ENCODE peak calls at places on chromosome 16, in six cellular contexts. P is SK-N-DZ; X is PC-3; R is heart right ventricle; M is stimulated activated naive CD8-positive, alpha-beta T cell treated with anti-CD3 and anti-CD28 coated beads, Interleukin-15, amount 100 ng/mL, for 72 hours; D is AG08395. U is an unnamed sample.

GRCh38 chr16:10520869-10521578 is 59.4 kb downstream of the EMP2 start:
- DNase-seq in M (no peak), P (no peak), X (no peak), D (no peak), R (no peak), U (no peak)

GRCh38 chr16:1054660-1055556 is 17.6 kb upstream of the SSTR5 start:
- DNase-seq in M (no peak), D (peak), P (peak), X (peak), R (peak), U (no peak)

GRCh38 chr16:19563377-19563776 is 7.9 kb downstream of the VPS35L start:
- DNase-seq in P (no peak), M (no peak), D (no peak), X (no peak), R (no peak), U (no peak)

GRCh38 chr16:11105038-11105903 is 150.7 kb downstream of the SOCS1 start:
- DNase-seq in P (peak), M (no peak), R (no peak), D (peak), X (peak), U (peak)

GRCh38 chr16:56294599-56294998 is 103.3 kb downstream of the GNAO1 start:
- DNase-seq in M (no peak), R (no peak), X (peak), P (no peak), D (peak), U (no peak)

GRCh38 chr16:89581045-89581695 is 5.6 kb downstream of the CPNE7 start:
- DNase-seq in P (no peak), R (no peak), D (peak), M (no peak), X (peak), U (no peak)

GRCh38 chr16:77212736-77213541 is 13.7 kb downstream of the SYCE1L start:
- DNase-seq in D (peak), M (peak), R (peak), X (peak), P (peak), U (peak)

GRCh38 chr16:1990336-1991134 is 765 bp downstream of the SYNGR3 start:
- DNase-seq in M (peak), R (peak), P (no peak), X (no peak), D (no peak), U (peak)

GRCh38 chr16:52825882-52826281 is 226.8 kb downstream of the CHD9NB start:
- DNase-seq in D (no peak), M (no peak), X (no peak), P (peak), R (no peak), U (no peak)

GRCh38 chr16:26957283-26957859 is 109.4 kb upstream of the C16orf82 start:
- DNase-seq in D (no peak), X (no peak), M (no peak), R (no peak), P (no peak), U (no peak)

GRCh38 chr16:66115373-66115772 is 251.1 kb upstream of the CDH5 start:
- DNase-seq in X (peak), M (no peak), R (no peak), P (no peak), D (no peak), U (no peak)

GRCh38 chr16:58280846-58281301 is 14.0 kb downstream of the PRSS54 start:
- DNase-seq in D (peak), P (no peak), M (no peak), R (no peak), X (peak), U (no peak)

GRCh38 chr16:2086136-2086742 is 38.5 kb downstream of the TSC2 start:
- DNase-seq in P (no peak), X (no peak), R (no peak), M (no peak), D (no peak), U (no peak)

GRCh38 chr16:26374279-26374925 is 682.6 kb downstream of the HS3ST4 start:
- DNase-seq in X (no peak), R (no peak), D (no peak), P (no peak), M (no peak), U (no peak)

GRCh38 chr16:28067604-28068382 is 4.3 kb upstream of the GSG1L start:
- DNase-seq in X (no peak), P (no peak), D (peak), M (no peak), R (no peak), U (no peak)

GRCh38 chr16:30651124-30652004 is 604 bp downstream of the PRR14 start:
- DNase-seq in X (peak), D (peak), R (peak), P (peak), M (peak), U (peak)

GRCh38 chr16:84532299-84532724 is 27.9 kb upstream of the MEAK7 start:
- DNase-seq in M (no peak), X (no peak), P (no peak), D (peak), R (peak), U (no peak)